ENCODE peak calls at places on chromosome 3, in eight cellular contexts. Q, V, I, X, P, E, A and K are unnamed samples.

GRCh38 chr3:177357352-177358084 is 160.2 kb upstream of the TBL1XR1 start:
- DNase-seq in Q (peak; percentile 97), V (peak; percentile 88), I (peak; percentile 87), X (peak; percentile 45), P (peak; percentile 38), E (no peak), A (peak; percentile 97), K (peak; percentile 47)

GRCh38 chr3:188197388-188197847 is 43.5 kb downstream of the LPP start:
- DNase-seq in Q (no peak), V (no peak), I (no peak), X (no peak), P (no peak), E (no peak), A (no peak), K (no peak)

GRCh38 chr3:175526609-175527280 is 667.6 kb downstream of the NAALADL2 start:
- DNase-seq in Q (no peak), V (no peak), I (no peak), X (no peak), P (no peak), E (no peak), A (no peak), K (peak; percentile 46)

GRCh38 chr3:17795733-17796132 is 53.3 kb upstream of the TBC1D5 start:
- DNase-seq in Q (no peak), V (no peak), I (no peak), X (no peak), P (no peak), E (no peak), A (no peak), K (no peak)

GRCh38 chr3:194661374-194661773 is 10.6 kb downstream of the LSG1 start:
- DNase-seq in Q (no peak), V (no peak), I (no peak), X (no peak), P (no peak), E (no peak), A (no peak), K (no peak)

GRCh38 chr3:13303410-13303809 is 116.7 kb downstream of the NUP210 start:
- DNase-seq in Q (no peak), V (no peak), I (no peak), X (no peak), P (no peak), E (no peak), A (peak; percentile 22), K (no peak)

GRCh38 chr3:141825216-141826011 is 51.0 kb upstream of the ATP1B3 start:
- DNase-seq in Q (no peak), V (no peak), I (no peak), X (no peak), P (peak; percentile 51), E (no peak), A (no peak), K (no peak)

GRCh38 chr3:135987647-135988046 is 22.1 kb downstream of the PPP2R3A start:
- DNase-seq in Q (no peak), V (no peak), I (no peak), X (no peak), P (no peak), E (no peak), A (no peak), K (no peak)

GRCh38 chr3:21750831-21751391 is at the start of gene ZNF385D:
- DNase-seq in Q (no peak), V (no peak), I (no peak), X (no peak), P (peak; percentile 63), E (no peak), A (no peak), K (peak; percentile 92)

GRCh38 chr3:46997453-46998091 is 18.1 kb downstream of the NBEAL2 start:
- DNase-seq in Q (no peak), V (no peak), I (no peak), X (no peak), P (peak; percentile 22), E (no peak), A (no peak), K (no peak)

GRCh38 chr3:50138266-50139230 is 16.6 kb upstream of the SEMA3F start:
- DNase-seq in Q (no peak), V (no peak), I (no peak), X (no peak), P (peak; percentile 51), E (no peak), A (no peak), K (peak; percentile 84)

GRCh38 chr3:120450914-120451669 is at the start of gene FSTL1:
- DNase-seq in Q (no peak), V (no peak), I (no peak), X (no peak), P (peak; percentile 91), E (no peak), A (no peak), K (peak; percentile 86)

GRCh38 chr3:4999626-5000184 is 20.5 kb downstream of the BHLHE40 start:
- DNase-seq in Q (no peak), V (no peak), I (no peak), X (no peak), P (peak; percentile 40), E (no peak), A (peak; percentile 68), K (no peak)

GRCh38 chr3:151770941-151771340 is 37.2 kb downstream of the AADACL2 start:
- DNase-seq in Q (no peak), V (peak; percentile 88), I (no peak), X (no peak), P (no peak), E (no peak), A (peak; percentile 23), K (no peak)

GRCh38 chr3:53331871-53332270 is 15.5 kb downstream of the DCP1A start:
- DNase-seq in Q (no peak), V (no peak), I (no peak), X (no peak), P (no peak), E (no peak), A (no peak), K (no peak)

GRCh38 chr3:5666455-5666854 is 478.9 kb downstream of the EDEM1 start:
- DNase-seq in Q (no peak), V (no peak), I (no peak), X (no peak), P (no peak), E (no peak), A (no peak), K (no peak)

GRCh38 chr3:9218514-9218846 is 31.0 kb downstream of the SRGAP3 start:
- DNase-seq in Q (no peak), V (no peak), I (no peak), X (no peak), P (no peak), E (no peak), A (no peak), K (no peak)

GRCh38 chr3:103609472-103609871 is 1174.7 kb downstream of the ZPLD1 start:
- DNase-seq in Q (no peak), V (no peak), I (no peak), X (no peak), P (no peak), E (no peak), A (no peak), K (no peak)

GRCh38 chr3:194381460-194381875 is 11.9 kb upstream of the LRRC15 start:
- DNase-seq in Q (peak; percentile 38), V (no peak), I (no peak), X (no peak), P (peak; percentile 87), E (no peak), A (no peak), K (no peak)

GRCh38 chr3:141386611-141387110 is 18.4 kb downstream of the ZBTB38 start:
- DNase-seq in Q (no peak), V (no peak), I (no peak), X (no peak), P (no peak), E (no peak), A (peak; percentile 42), K (no peak)

GRCh38 chr3:71579301-71579933 is 4.1 kb downstream of the FOXP1 start:
- DNase-seq in Q (no peak), V (no peak), I (no peak), X (no peak), P (no peak), E (no peak), A (no peak), K (no peak)

GRCh38 chr3:143343031-143343430 is 223.5 kb downstream of the CHST2 start:
- DNase-seq in Q (no peak), V (no peak), I (no peak), X (no peak), P (no peak), E (no peak), A (no peak), K (no peak)

GRCh38 chr3:160099855-160100254 is 111.2 kb downstream of the IL12A start:
- DNase-seq in Q (no peak), V (no peak), I (no peak), X (no peak), P (no peak), E (peak; percentile 5), A (no peak), K (no peak)

GRCh38 chr3:133835418-133835743 is 29.8 kb downstream of the SRPRB start:
- DNase-seq in Q (no peak), V (no peak), I (no peak), X (no peak), P (no peak), E (no peak), A (no peak), K (no peak)
- TF ChIP-seq REST in Q (no peak), V (no peak), I (no peak), X (no peak), P (no peak), E (no peak), A (no peak), K (no peak)

GRCh38 chr3:32411442-32411841 is 19.8 kb downstream of the CMTM7 start:
- DNase-seq in Q (no peak), V (no peak), I (no peak), X (no peak), P (no peak), E (no peak), A (no peak), K (no peak)
- H3K27ac ChIP-seq in Q (no peak overlapping the region), V (no peak overlapping the region), I (peak overlapping the region; percentile 12), X (no peak overlapping the region), P (no peak overlapping the region), E (no peak overlapping the region), A (no peak overlapping the region), K (no peak overlapping the region)

GRCh38 chr3:123618768-123619484 is 34.1 kb upstream of the HACD2 start:
- DNase-seq in Q (no peak), V (no peak), I (peak; percentile 92), X (no peak), P (no peak), E (no peak), A (peak; percentile 29), K (no peak)
- TF ChIP-seq POLR2AphosphoS5 in Q (no peak), V (no peak), I (peak; percentile 77), X (no peak), P (peak; percentile 16), E (no peak), A (no peak), K (no peak)

GRCh38 chr3:6989608-6990291 is 128.8 kb downstream of the GRM7 start:
- DNase-seq in Q (no peak), V (no peak), I (no peak), X (no peak), P (no peak), E (no peak), A (no peak), K (peak; percentile 1)

DNA sequence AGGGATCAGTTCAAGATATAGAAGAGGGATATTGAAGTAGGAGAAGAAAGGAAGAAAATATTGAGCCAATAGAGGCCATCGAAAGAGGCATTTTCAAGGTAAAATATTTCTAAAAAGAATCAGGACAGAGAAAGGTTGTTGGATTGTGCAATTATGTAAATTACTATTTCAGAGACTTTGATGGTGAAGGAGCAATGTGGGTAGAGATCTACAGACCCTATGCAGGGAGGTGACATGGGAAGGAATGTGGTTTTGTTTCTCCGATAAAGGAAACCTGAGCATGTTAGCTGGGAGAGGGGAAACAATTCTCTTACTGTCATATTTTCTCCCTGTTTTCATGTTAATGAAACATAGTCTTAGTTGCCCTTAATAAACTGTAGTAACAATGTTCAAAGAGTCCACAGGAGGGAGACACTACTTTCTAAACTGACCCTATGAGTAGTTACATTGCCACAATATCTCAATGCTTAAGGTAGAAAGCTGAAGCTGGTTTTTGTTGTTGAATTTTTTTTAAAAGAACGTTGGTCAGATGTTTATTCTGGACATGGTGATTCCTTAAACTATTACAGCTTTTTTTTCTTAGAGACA is 133.3 kb downstream of the GRM7 start:
- DNase-seq in Q (peak; percentile 1), V (no peak), I (no peak), X (no peak), P (peak; percentile 17), E (no peak), A (peak; percentile 1), K (peak; percentile 16)
- TF ChIP-seq REST in Q (no peak), V (no peak), I (no peak), X (no peak), P (no peak), E (no peak), A (no peak), K (no peak)